ENCODE peak calls at places on chromosomes 6 and 20, in six cellular contexts. G is AG04450, Z is cardiac fibroblast, I is brain microvascular endothelial cell, F is stomach, C is endodermal cell. K is an unnamed sample.

GRCh38 chr20:37776049-37776448 is 82.2 kb downstream of the CTNNBL1 start:
- DNase-seq in G (no peak), Z (no peak), I (no peak), F (no peak), C (no peak), K (no peak)

GRCh38 chr20:9417665-9418064 is 96.7 kb upstream of the LAMP5 start:
- DNase-seq in G (no peak), Z (no peak), I (no peak), F (no peak), C (no peak), K (no peak)

GRCh38 chr6:98486052-98486451 is 348.3 kb upstream of the POU3F2 start:
- DNase-seq in G (no peak), Z (no peak), I (no peak), F (no peak), C (peak), K (no peak)

GRCh38 chr20:21251278-21251677 is 51.9 kb upstream of the XRN2 start:
- DNase-seq in G (no peak), Z (peak), I (no peak), F (no peak), C (no peak), K (no peak)

GRCh38 chr6:124223596-124223995 is 419.9 kb downstream of the NKAIN2 start:
- DNase-seq in G (no peak), Z (peak), I (peak), F (no peak), C (no peak), K (no peak)

GRCh38 chr20:618980-619379 is 8.9 kb upstream of the TCF15 start:
- DNase-seq in G (no peak), Z (no peak), I (no peak), F (no peak), C (no peak), K (no peak)

GRCh38 chr6:63272397-63272796 is 47.4 kb downstream of the LGSN start:
- DNase-seq in G (no peak), Z (peak), I (no peak), F (no peak), C (no peak), K (no peak)

GRCh38 chr6:155349129-155349528 is 34.8 kb upstream of the TFB1M start:
- DNase-seq in G (peak), Z (no peak), I (peak), F (no peak), C (no peak), K (no peak)

GRCh38 chr6:107571354-107571753 is 81.4 kb downstream of the SOBP start:
- DNase-seq in G (no peak), Z (no peak), I (no peak), F (no peak), C (no peak), K (no peak)

GRCh38 chr20:49894073-49894470 is 21.3 kb downstream of the SPATA2 start:
- DNase-seq in G (no peak), Z (no peak), I (no peak), F (no peak), C (no peak), K (no peak)

GRCh38 chr20:61934716-61935530 is 130.8 kb downstream of the TAF4 start:
- DNase-seq in G (no peak), Z (no peak), I (no peak), F (no peak), C (peak), K (no peak)

GRCh38 chr6:44480097-44480539 is 92.6 kb downstream of the CDC5L start:
- DNase-seq in G (no peak), Z (no peak), I (no peak), F (no peak), C (no peak), K (no peak)

DNA sequence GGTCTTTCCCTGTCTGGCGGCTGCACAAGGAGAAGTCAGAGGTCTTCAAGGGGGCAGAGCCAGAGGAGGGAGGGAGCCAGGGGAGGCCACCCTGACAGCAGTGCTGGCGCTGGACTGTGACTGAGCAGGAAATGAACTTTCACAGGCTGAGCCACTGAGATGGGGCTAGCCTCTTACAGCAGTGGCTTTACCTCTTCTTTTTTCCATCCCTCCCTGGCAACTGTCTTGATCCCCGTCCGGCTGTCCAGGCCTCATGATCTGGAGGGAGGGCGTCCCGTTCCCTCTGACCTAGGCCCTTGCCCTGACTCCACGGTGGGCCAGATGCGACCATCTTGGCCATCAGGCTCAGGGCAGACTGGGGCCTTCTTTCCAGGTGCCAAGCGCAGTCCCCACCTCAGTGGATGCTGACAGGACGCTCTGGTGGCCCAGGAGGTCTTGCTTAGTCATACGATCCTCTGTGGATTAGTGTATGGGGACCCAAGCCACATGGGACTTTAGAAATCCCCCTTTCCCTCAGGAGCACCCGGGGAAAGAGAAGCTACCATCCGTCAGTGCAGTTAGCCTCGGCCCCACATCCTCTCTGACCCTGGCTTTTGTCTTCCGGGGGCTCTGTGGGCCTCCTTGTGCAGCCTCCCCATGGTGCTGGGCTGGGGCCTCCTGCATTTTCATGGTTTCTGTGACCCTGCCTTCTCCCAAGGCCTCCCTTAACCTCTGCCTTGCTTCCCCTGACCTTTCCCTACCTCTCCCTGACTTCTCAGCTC is 57.4 kb upstream of the CCDC167 start:
- DNase-seq in G (no peak), Z (no peak), I (no peak), F (no peak), C (no peak), K (no peak)
- H3K4me3 ChIP-seq in G (no peak), Z (no peak), I (no peak), F (no peak), C (no peak), K (no peak)

GRCh38 chr6:169445227-169445626 is 191.6 kb upstream of the THBS2 start:
- DNase-seq in G (no peak), Z (no peak), I (no peak), F (no peak), C (peak), K (no peak)
- TF ChIP-seq CTCF in G (peak), Z (peak), I (peak), F (no peak), C (peak), K (no peak)

DNA sequence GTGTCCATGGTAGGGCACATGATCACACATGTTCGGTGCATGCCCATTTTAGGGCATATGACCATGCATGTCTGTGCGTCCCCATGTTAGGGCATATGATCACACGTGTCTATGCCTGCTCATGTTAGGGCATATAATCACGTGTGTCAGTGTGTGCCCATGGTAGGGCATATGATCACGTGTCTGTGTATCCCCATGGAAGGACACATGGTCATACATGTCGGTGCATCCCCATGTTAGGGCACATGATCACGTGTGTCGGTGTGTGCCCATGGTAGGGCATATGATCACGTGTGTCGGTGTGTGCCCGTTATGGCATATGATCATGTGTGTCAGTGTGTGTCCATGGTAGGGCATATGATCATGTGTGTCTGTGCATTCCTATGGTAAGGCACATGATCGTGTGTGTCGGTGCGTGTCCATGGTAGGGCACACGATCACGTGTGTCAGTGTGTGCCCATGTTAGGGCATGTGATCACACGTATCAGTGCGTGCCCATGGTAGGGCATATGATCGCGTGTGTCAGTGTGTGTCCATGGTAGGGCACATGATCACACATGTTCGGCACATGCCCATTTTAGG is 30.6 kb downstream of the YTHDF1 start:
- DNase-seq in G (no peak), Z (no peak), I (no peak), F (no peak), C (no peak), K (no peak)
- H3K4me3 ChIP-seq in G (no peak), Z (no peak), I (no peak), F (no peak), C (no peak), K (no peak)

GRCh38 chr6:10250655-10251220 is 164.1 kb downstream of the TFAP2A start:
- DNase-seq in G (no peak), Z (no peak), I (no peak), F (no peak), C (peak), K (no peak)

GRCh38 chr6:10258341-10258740 is 156.5 kb downstream of the TFAP2A start:
- DNase-seq in G (no peak), Z (no peak), I (no peak), F (no peak), C (no peak), K (no peak)

GRCh38 chr6:10259676-10260075 is 155.2 kb downstream of the TFAP2A start:
- DNase-seq in G (no peak), Z (no peak), I (no peak), F (no peak), C (no peak), K (no peak)

GRCh38 chr6:10256113-10256690 is 158.7 kb downstream of the TFAP2A start:
- DNase-seq in G (no peak), Z (no peak), I (peak), F (no peak), C (peak), K (no peak)
- TF ChIP-seq CTCF in G (peak), Z (peak), I (peak), F (no peak), C (peak), K (peak)